ENCODE peak calls at places on chromosomes 12 and 14, in four cellular contexts. S is body of pancreas, P is right lobe of liver, E is esophagus squamous epithelium. U is an unnamed sample.

GRCh38 chr12:126772171-126772864 is 1494.7 kb upstream of the TMEM132C start:
- DNase-seq in S (peak), P (no peak), E (no peak), U (peak)

GRCh38 chr14:105478624-105479305 is 4.1 kb downstream of the CRIP2 start:
- DNase-seq in S (no peak), P (no peak), E (no peak), U (no peak)

GRCh38 chr12:123024819-123025391 is 44.4 kb downstream of the ARL6IP4 start:
- DNase-seq in S (no peak), P (no peak), E (no peak), U (no peak)

GRCh38 chr12:53495903-53496751 is 3.1 kb downstream of the MAP3K12 start:
- DNase-seq in S (no peak), P (no peak), E (no peak), U (no peak)

GRCh38 chr14:64337901-64338615 is 43.9 kb upstream of the ESR2 start:
- DNase-seq in S (peak), P (no peak), E (no peak), U (peak)

GRCh38 chr12:57127101-57127709 is 1.1 kb upstream of the LRP1 start:
- DNase-seq in S (peak), P (peak), E (no peak), U (peak)

GRCh38 chr12:72141381-72141780 is 130.8 kb upstream of the TRHDE start:
- DNase-seq in S (no peak), P (no peak), E (no peak), U (no peak)

GRCh38 chr12:90216815-90217214 is 508.2 kb upstream of the ATP2B1 start:
- DNase-seq in S (no peak), P (no peak), E (no peak), U (peak)

GRCh38 chr14:104866451-104867370 is 1.6 kb downstream of the CEP170B start:
- DNase-seq in S (no peak), P (no peak), E (no peak), U (no peak)

GRCh38 chr12:80053048-80053790 is 46.1 kb upstream of the OTOGL start:
- DNase-seq in S (peak), P (no peak), E (no peak), U (no peak)

GRCh38 chr12:34290191-34290995 is 268.1 kb downstream of the ALG10 start:
- DNase-seq in S (no peak), P (no peak), E (no peak), U (no peak)

GRCh38 chr12:9751204-9752144 is 9.2 kb downstream of the CD69 start:
- DNase-seq in S (no peak), P (no peak), E (no peak), U (no peak)

GRCh38 chr12:111224196-111225066 is 144.5 kb downstream of the PHETA1 start:
- DNase-seq in S (no peak), P (no peak), E (no peak), U (no peak)

GRCh38 chr14:104512771-104513640 is 66.6 kb upstream of the C14orf180 start:
- DNase-seq in S (no peak), P (no peak), E (no peak), U (no peak)

GRCh38 chr14:74258705-74259035 is 19.4 kb downstream of the VSX2 start:
- DNase-seq in S (no peak), P (no peak), E (no peak), U (no peak)

GRCh38 chr14:74257078-74257987 is 18.1 kb downstream of the VSX2 start:
- DNase-seq in S (peak), P (no peak), E (no peak), U (peak)

GRCh38 chr14:74251546-74252030 is 12.3 kb downstream of the VSX2 start:
- DNase-seq in S (peak), P (peak), E (no peak), U (peak)

GRCh38 chr14:74257988-74258704 is 18.9 kb downstream of the VSX2 start:
- DNase-seq in S (no peak), P (no peak), E (no peak), U (no peak)

DNA sequence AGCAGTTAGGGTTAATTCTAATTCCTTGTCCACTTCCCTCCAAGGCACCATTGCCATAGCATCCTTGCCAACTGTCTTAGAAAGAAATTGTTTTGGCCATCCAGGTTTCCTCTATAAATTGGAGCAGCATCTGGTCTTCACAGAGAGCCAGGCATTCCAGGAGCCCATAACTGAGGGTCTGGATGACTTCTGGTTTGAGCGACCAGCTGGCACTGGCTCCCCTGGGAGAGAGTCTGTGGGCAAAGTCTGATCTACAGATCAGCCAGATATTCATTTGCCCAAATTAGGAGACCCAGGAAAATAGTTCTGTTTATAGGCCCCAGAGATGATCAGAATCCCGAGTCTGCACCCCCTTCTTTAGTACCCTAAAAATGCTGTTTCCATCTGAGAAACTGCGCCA is 16.0 kb downstream of the VSX2 start:
- DNase-seq in S (no peak), P (no peak), E (no peak), U (no peak)
- TF ChIP-seq CTCF in S (no peak), P (no peak), E (no peak), U (no peak)

GRCh38 chr12:41368006-41368405 is 179.9 kb downstream of the PDZRN4 start:
- DNase-seq in S (no peak), P (no peak), E (no peak), U (no peak)
- TF ChIP-seq CTCF in S (no peak), P (no peak), E (no peak), U (no peak)

GRCh38 chr14:94599656-94600004 is 12.6 kb upstream of the SERPINA3 start:
- DNase-seq in S (no peak), P (peak), E (no peak), U (peak)

GRCh38 chr14:94600148-94600545 is 12.0 kb upstream of the SERPINA3 start:
- DNase-seq in S (no peak), P (peak), E (no peak), U (no peak)

GRCh38 chr14:94598506-94598815 is 13.7 kb upstream of the SERPINA3 start:
- DNase-seq in S (no peak), P (peak), E (no peak), U (no peak)

GRCh38 chr14:94597788-94598187 is 14.4 kb upstream of the SERPINA3 start:
- DNase-seq in S (no peak), P (no peak), E (no peak), U (no peak)

DNA sequence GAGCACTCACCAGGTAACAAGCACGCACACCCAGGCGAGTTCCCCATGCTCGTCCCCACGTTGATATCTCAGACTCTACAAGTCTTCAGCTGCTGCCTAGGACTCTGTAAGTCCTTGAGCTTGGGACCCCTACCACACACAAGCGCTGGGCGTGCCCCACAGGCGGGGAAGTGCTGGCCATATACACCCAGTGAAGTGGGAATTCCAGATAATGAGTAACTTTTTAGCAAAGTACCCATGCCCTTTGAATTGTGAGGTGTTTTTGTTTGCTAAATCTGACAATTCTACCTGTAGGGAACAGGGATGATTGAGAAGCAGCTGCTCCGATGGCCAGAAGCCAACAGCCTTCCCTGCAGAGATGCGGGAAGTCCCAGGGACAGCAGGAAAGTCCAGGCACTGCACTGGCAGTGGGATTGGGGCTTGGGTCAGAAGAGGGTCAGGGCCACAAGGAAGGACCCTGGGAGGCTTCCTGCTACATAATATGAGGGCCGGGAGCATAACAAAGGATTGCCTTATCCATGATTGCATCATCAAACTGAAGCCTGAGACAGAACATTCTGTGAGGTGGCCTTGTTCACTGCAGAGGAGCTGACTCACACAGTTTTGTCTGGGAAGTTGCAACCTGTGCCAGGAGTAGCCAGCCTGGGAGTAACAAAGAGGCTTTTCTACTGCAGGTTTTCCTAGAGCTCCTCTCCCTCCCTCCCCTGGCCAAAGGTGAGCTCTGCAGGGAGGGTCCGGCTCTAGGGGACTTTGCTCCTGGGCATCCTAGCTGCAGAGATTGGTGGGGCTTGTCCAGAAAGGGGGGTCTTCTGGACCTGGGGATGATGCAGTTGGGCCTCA is 13.2 kb upstream of the SERPINA3 start:
- DNase-seq in S (peak), P (peak), E (no peak), U (peak)
- TF ChIP-seq CTCF in S (peak), P (peak), E (no peak), U (peak)

DNA sequence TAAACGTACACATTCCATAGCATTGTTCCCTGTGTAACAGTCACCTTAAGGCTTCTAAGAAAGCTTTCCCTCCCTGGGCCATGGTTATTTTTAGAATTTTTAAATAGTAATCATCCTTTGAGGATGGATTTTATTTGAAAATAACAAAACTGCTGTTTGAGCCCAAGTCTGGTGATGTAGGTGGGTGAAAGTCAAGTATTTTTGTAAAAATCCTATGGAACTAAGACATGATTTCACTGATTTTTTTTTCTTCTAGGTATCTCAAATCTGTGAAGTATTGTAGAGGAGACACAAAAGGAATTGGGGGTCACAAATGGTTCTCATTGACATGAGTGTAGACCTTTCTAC is 1.4 kb downstream of the ISCU start:
- DNase-seq in S (no peak), P (no peak), E (no peak), U (no peak)
- TF ChIP-seq CTCF in S (no peak), P (no peak), E (no peak), U (no peak)

GRCh38 chr12:41190360-41190759 is 2.2 kb downstream of the PDZRN4 start:
- DNase-seq in S (no peak), P (no peak), E (no peak), U (peak)
- TF ChIP-seq CTCF in S (no peak), P (peak), E (peak), U (no peak)

DNA sequence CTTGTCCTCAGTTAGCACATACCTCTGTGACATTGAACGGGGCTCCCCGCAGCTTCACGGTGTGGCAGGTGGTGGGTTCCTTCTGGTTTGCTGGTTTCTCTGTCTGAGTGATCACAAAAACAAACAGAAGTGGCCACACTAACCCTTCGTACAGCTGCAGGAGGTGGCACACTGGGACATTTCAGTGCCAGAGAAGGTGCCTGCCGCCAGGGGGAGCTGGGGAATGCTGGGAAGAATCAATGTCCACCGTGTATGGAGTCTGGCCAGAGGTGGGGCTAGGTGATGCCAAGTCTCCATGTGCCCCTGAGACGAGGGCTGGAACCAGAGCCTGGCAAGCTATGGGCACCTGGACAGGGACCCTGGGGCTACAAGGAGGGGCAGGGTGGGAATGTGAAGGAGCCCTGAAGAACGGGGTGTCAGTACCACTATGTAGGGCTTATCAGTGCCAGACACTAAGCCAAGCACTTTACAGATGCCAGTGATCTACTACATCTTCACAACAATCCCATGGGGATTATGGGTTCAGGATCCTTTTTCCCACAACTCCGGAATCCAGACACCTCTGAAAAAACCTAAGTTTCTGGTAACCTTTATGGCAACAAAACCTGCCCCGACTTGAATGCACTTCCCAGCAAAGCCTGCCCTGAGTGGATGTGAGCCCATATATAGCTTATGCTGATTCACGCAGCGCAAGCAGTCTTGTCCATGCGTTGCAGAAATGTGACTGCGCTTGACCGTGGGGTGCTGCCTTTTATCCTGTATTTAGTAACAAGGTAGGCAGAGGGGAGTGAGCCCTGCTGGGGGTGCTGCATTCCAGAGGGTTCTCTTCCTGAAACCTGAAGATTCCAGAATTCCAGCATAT is 10.8 kb downstream of the RBM19 start:
- DNase-seq in S (peak), P (no peak), E (no peak), U (peak)
- TF ChIP-seq CTCF in S (peak), P (peak), E (peak), U (peak)

GRCh38 chr14:60561845-60562746 is 53.1 kb downstream of the SIX6 start:
- DNase-seq in S (peak), P (no peak), E (no peak), U (peak)
- TF ChIP-seq CTCF in S (peak), P (peak), E (peak), U (peak)

GRCh38 chr14:36339817-36340216 is 19.4 kb upstream of the MBIP start:
- DNase-seq in S (no peak), P (no peak), E (no peak), U (no peak)

GRCh38 chr14:36344211-36344610 is 23.8 kb upstream of the MBIP start:
- DNase-seq in S (no peak), P (no peak), E (no peak), U (no peak)

GRCh38 chr14:36346052-36346451 is 25.6 kb upstream of the MBIP start:
- DNase-seq in S (no peak), P (no peak), E (no peak), U (no peak)

DNA sequence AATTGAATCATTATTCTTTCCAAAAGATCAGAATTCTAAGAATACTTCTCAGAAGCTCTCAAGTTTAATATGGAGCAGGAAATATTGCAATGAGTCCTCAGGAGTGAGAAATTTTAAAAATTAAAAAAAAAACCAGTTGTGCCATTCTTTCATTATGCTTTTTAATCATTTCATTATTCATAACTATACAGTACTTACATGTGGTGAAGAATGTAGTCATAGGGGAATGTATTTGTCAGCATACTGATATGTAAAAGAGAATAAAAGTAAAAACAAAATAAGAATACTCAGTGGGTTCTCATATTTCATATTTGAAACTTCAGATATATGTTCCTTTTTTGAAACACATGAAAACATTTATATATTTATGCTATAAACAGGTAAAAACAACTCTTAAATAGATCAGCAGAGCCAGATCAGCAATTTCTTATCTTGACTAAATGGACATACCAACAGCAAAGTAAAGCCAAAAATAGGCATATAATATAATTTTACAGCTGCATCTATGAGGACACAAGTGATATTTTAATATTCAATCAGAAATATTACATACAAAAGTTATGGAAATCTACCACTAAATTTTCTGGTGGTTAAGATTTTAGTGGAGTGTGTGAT is 19.9 kb upstream of the MBIP start:
- DNase-seq in S (no peak), P (no peak), E (no peak), U (no peak)
- TF ChIP-seq CTCF in S (no peak), P (no peak), E (no peak), U (no peak)

GRCh38 chr14:70339039-70339438 is 20.4 kb downstream of the COX16 start:
- DNase-seq in S (no peak), P (no peak), E (no peak), U (no peak)
- TF ChIP-seq CTCF in S (peak), P (no peak), E (no peak), U (no peak)

GRCh38 chr14:99809864-99810854 is 16.9 kb downstream of the EML1 start:
- DNase-seq in S (peak), P (no peak), E (no peak), U (no peak)
- TF ChIP-seq CTCF in S (no peak), P (no peak), E (no peak), U (no peak)